ENCODE peak calls at places on chromosomes 13 and 19, in ten cellular contexts. One of them, this sample, is unnamed.

GRCh38 chr13:92807343-92807742 is 419.3 kb upstream of the GPC6 start:
- DNase-seq in adrenal gland: no peak
- DNase-seq in cardiac muscle cell: no peak
- DNase-seq in upper lobe of left lung: no peak
- DNase-seq in brain microvascular endothelial cell: peak; percentile 20
- DNase-seq in Caco-2: no peak
- DNase-seq in BJ: no peak
- DNase-seq in progenitor cell of endocrine pancreas: no peak
- DNase-seq in heart left ventricle: no peak
- DNase-seq in neural crest cell: no peak
- DNase-seq in this sample: no peak

GRCh38 chr19:29524201-29524911 is 1.4 kb upstream of the VSTM2B start:
- DNase-seq in upper lobe of left lung: no peak
- DNase-seq in BJ: no peak
- DNase-seq in adrenal gland: no peak
- DNase-seq in neural crest cell: no peak
- DNase-seq in brain microvascular endothelial cell: no peak
- DNase-seq in heart left ventricle: no peak
- DNase-seq in Caco-2: no peak
- DNase-seq in progenitor cell of endocrine pancreas: no peak
- DNase-seq in cardiac muscle cell: no peak
- DNase-seq in this sample: no peak

GRCh38 chr13:113776231-113777125 is 17.5 kb downstream of the TMEM255B start:
- DNase-seq in brain microvascular endothelial cell: no peak
- DNase-seq in BJ: no peak
- DNase-seq in Caco-2: no peak
- DNase-seq in heart left ventricle: no peak
- DNase-seq in neural crest cell: no peak
- DNase-seq in cardiac muscle cell: no peak
- DNase-seq in adrenal gland: peak; percentile 21
- DNase-seq in progenitor cell of endocrine pancreas: no peak
- DNase-seq in upper lobe of left lung: no peak
- DNase-seq in this sample: no peak

GRCh38 chr19:18775586-18776287 is 15.4 kb downstream of the COMP start:
- DNase-seq in BJ: no peak
- DNase-seq in cardiac muscle cell: no peak
- DNase-seq in neural crest cell: no peak
- DNase-seq in progenitor cell of endocrine pancreas: no peak
- DNase-seq in brain microvascular endothelial cell: peak; percentile 45
- DNase-seq in upper lobe of left lung: peak; percentile 72
- DNase-seq in adrenal gland: no peak
- DNase-seq in Caco-2: no peak
- DNase-seq in heart left ventricle: no peak
- DNase-seq in this sample: no peak

GRCh38 chr19:4966591-4966990 is 2.3 kb upstream of the KDM4B start:
- DNase-seq in heart left ventricle: no peak
- DNase-seq in neural crest cell: no peak
- DNase-seq in adrenal gland: no peak
- DNase-seq in cardiac muscle cell: no peak
- DNase-seq in BJ: no peak
- DNase-seq in Caco-2: no peak
- DNase-seq in upper lobe of left lung: no peak
- DNase-seq in brain microvascular endothelial cell: no peak
- DNase-seq in progenitor cell of endocrine pancreas: no peak
- DNase-seq in this sample: no peak

GRCh38 chr19:39247701-39248664 is 673 bp downstream of the IFNL4 start:
- DNase-seq in upper lobe of left lung: peak; percentile 87
- DNase-seq in BJ: no peak
- DNase-seq in neural crest cell: no peak
- DNase-seq in cardiac muscle cell: peak; percentile 47
- DNase-seq in heart left ventricle: no peak
- DNase-seq in Caco-2: no peak
- DNase-seq in progenitor cell of endocrine pancreas: no peak
- DNase-seq in adrenal gland: no peak
- DNase-seq in brain microvascular endothelial cell: no peak
- DNase-seq in this sample: no peak

GRCh38 chr13:43815204-43815603 is 28.4 kb upstream of the ENOX1 start:
- DNase-seq in Caco-2: peak; percentile 68
- DNase-seq in brain microvascular endothelial cell: peak; percentile 69
- DNase-seq in heart left ventricle: no peak
- DNase-seq in progenitor cell of endocrine pancreas: no peak
- DNase-seq in BJ: no peak
- DNase-seq in adrenal gland: no peak
- DNase-seq in upper lobe of left lung: no peak
- DNase-seq in cardiac muscle cell: peak; percentile 44
- DNase-seq in neural crest cell: no peak
- DNase-seq in this sample: no peak

GRCh38 chr19:49447485-49448431 is 3.9 kb downstream of the PIH1D1 start:
- DNase-seq in BJ: no peak
- DNase-seq in cardiac muscle cell: no peak
- DNase-seq in adrenal gland: no peak
- DNase-seq in progenitor cell of endocrine pancreas: no peak
- DNase-seq in upper lobe of left lung: no peak
- DNase-seq in brain microvascular endothelial cell: no peak
- DNase-seq in neural crest cell: no peak
- DNase-seq in Caco-2: no peak
- DNase-seq in heart left ventricle: no peak
- DNase-seq in this sample: no peak

DNA sequence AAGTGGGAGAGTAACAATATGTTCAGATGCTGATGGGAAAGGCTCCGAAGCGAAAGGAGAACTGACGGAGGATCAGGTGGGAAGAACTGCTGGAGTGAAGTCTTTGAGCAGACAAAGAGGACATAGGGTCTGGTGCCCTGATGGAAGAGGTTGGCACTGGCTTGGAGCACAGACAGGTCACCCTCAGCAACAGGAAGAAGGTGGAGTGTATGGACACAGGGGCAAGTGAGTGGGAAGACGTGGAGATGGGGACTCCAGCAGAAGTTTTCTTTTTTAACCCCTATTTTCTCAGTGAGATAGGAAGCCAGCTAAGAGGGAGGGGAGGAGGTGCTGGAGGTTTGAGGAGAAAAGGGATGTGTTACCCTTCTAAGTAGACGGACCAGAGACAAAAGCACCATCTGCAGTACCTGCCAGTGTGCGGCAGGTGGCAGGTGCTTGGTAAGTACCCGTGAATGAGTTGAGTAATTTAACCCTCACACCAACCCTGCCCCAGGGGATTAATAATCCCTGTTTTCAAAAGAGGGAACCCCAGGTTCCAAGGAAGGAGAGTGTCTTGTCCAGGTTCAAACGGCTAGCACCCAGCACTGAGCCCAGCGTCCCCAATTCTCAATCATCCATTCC is 11.2 kb downstream of the HAS1 start:
- DNase-seq in Caco-2: no peak
- DNase-seq in BJ: no peak
- DNase-seq in brain microvascular endothelial cell: no peak
- DNase-seq in upper lobe of left lung: no peak
- DNase-seq in progenitor cell of endocrine pancreas: no peak
- DNase-seq in neural crest cell: no peak
- DNase-seq in adrenal gland: no peak
- DNase-seq in cardiac muscle cell: no peak
- DNase-seq in heart left ventricle: no peak
- DNase-seq in this sample: peak; percentile 54
- TF ChIP-seq CTCF in Caco-2: peak; percentile 14
- TF ChIP-seq CTCF in BJ: peak; percentile 43
- TF ChIP-seq CTCF in brain microvascular endothelial cell: peak; percentile 67
- TF ChIP-seq CTCF in upper lobe of left lung: no peak
- TF ChIP-seq CTCF in progenitor cell of endocrine pancreas: peak; percentile 54
- TF ChIP-seq CTCF in neural crest cell: peak; percentile 58
- TF ChIP-seq CTCF in adrenal gland: no peak
- TF ChIP-seq CTCF in cardiac muscle cell: peak; percentile 43
- TF ChIP-seq CTCF in heart left ventricle: peak; percentile 29
- TF ChIP-seq CTCF in this sample: peak; percentile 43

GRCh38 chr13:50989476-50989875 is 79.9 kb downstream of the RNASEH2B start:
- DNase-seq in BJ: no peak
- DNase-seq in upper lobe of left lung: no peak
- DNase-seq in neural crest cell: no peak
- DNase-seq in progenitor cell of endocrine pancreas: no peak
- DNase-seq in Caco-2: peak; percentile 25
- DNase-seq in adrenal gland: no peak
- DNase-seq in brain microvascular endothelial cell: no peak
- DNase-seq in cardiac muscle cell: peak; percentile 49
- DNase-seq in heart left ventricle: peak; percentile 58
- DNase-seq in this sample: no peak
- TF ChIP-seq CTCF in BJ: no peak
- TF ChIP-seq CTCF in upper lobe of left lung: no peak
- TF ChIP-seq CTCF in neural crest cell: peak; percentile 23
- TF ChIP-seq CTCF in progenitor cell of endocrine pancreas: peak; percentile 27
- TF ChIP-seq CTCF in Caco-2: peak; percentile 47
- TF ChIP-seq CTCF in adrenal gland: no peak
- TF ChIP-seq CTCF in brain microvascular endothelial cell: peak; percentile 47
- TF ChIP-seq CTCF in cardiac muscle cell: peak; percentile 49
- TF ChIP-seq CTCF in heart left ventricle: peak; percentile 34
- TF ChIP-seq CTCF in this sample: no peak

GRCh38 chr19:38247126-38247525 is 9.0 kb downstream of the PPP1R14A start:
- DNase-seq in progenitor cell of endocrine pancreas: no peak
- DNase-seq in Caco-2: no peak
- DNase-seq in upper lobe of left lung: no peak
- DNase-seq in brain microvascular endothelial cell: no peak
- DNase-seq in BJ: no peak
- DNase-seq in cardiac muscle cell: no peak
- DNase-seq in neural crest cell: no peak
- DNase-seq in heart left ventricle: no peak
- DNase-seq in adrenal gland: no peak
- DNase-seq in this sample: no peak
- TF ChIP-seq CTCF in progenitor cell of endocrine pancreas: no peak
- TF ChIP-seq CTCF in Caco-2: no peak
- TF ChIP-seq CTCF in upper lobe of left lung: no peak
- TF ChIP-seq CTCF in brain microvascular endothelial cell: no peak
- TF ChIP-seq CTCF in BJ: no peak
- TF ChIP-seq CTCF in cardiac muscle cell: no peak
- TF ChIP-seq CTCF in neural crest cell: no peak
- TF ChIP-seq CTCF in heart left ventricle: no peak
- TF ChIP-seq CTCF in adrenal gland: no peak
- TF ChIP-seq CTCF in this sample: no peak

GRCh38 chr19:7368456-7368855 is 19.7 kb downstream of the ARHGEF18 start:
- DNase-seq in neural crest cell: no peak
- DNase-seq in adrenal gland: no peak
- DNase-seq in cardiac muscle cell: no peak
- DNase-seq in brain microvascular endothelial cell: no peak
- DNase-seq in BJ: no peak
- DNase-seq in progenitor cell of endocrine pancreas: no peak
- DNase-seq in heart left ventricle: no peak
- DNase-seq in upper lobe of left lung: no peak
- DNase-seq in Caco-2: no peak
- DNase-seq in this sample: no peak

GRCh38 chr19:7370546-7370945 is 21.8 kb downstream of the ARHGEF18 start:
- DNase-seq in cardiac muscle cell: no peak
- DNase-seq in neural crest cell: no peak
- DNase-seq in adrenal gland: no peak
- DNase-seq in BJ: no peak
- DNase-seq in upper lobe of left lung: no peak
- DNase-seq in Caco-2: no peak
- DNase-seq in brain microvascular endothelial cell: no peak
- DNase-seq in heart left ventricle: no peak
- DNase-seq in progenitor cell of endocrine pancreas: no peak
- DNase-seq in this sample: no peak

GRCh38 chr19:7371001-7371400 is 22.3 kb downstream of the ARHGEF18 start:
- DNase-seq in cardiac muscle cell: no peak
- DNase-seq in heart left ventricle: no peak
- DNase-seq in Caco-2: no peak
- DNase-seq in neural crest cell: no peak
- DNase-seq in adrenal gland: no peak
- DNase-seq in upper lobe of left lung: no peak
- DNase-seq in progenitor cell of endocrine pancreas: no peak
- DNase-seq in brain microvascular endothelial cell: no peak
- DNase-seq in BJ: no peak
- DNase-seq in this sample: no peak

GRCh38 chr19:7363225-7363624 is 14.5 kb downstream of the ARHGEF18 start:
- DNase-seq in progenitor cell of endocrine pancreas: no peak
- DNase-seq in adrenal gland: no peak
- DNase-seq in heart left ventricle: no peak
- DNase-seq in brain microvascular endothelial cell: no peak
- DNase-seq in neural crest cell: no peak
- DNase-seq in cardiac muscle cell: no peak
- DNase-seq in Caco-2: no peak
- DNase-seq in upper lobe of left lung: no peak
- DNase-seq in BJ: no peak
- DNase-seq in this sample: no peak

DNA sequence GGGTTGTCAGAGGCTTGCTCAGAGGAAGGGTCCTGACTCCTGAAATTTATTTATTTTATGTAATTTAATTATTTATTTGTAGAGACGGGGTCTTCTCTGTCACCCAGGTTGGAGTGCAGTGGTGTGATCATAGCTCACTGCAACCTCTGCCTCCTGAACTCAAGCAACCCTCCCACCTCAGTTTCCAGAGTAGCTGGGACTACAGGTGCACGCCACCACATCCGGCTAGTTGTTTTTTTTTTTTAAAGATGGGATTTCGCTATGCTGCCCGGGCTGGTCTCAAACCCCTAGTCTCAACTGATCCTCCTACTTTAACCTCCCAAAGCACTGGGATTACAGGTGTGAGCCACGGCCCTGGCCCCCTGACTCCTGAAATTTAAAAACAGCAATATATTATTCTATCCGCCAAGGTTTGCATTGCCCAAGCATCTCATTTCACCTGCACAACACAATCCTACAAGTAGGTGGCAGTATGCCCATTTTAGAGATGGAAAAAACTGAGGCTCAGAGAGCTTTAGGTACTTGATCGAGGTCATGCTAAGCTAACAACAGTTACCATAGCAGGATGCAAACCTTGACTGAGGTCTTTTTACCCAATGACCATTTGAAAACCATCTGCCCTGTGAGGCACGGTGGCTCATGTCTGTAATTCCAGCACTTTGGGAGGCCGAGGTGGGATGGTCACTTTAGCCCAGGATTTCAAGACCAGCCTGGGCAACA is 18.1 kb downstream of the ARHGEF18 start:
- DNase-seq in BJ: no peak
- DNase-seq in brain microvascular endothelial cell: peak; percentile 54
- DNase-seq in heart left ventricle: no peak
- DNase-seq in Caco-2: peak; percentile 47
- DNase-seq in adrenal gland: no peak
- DNase-seq in upper lobe of left lung: no peak
- DNase-seq in neural crest cell: no peak
- DNase-seq in progenitor cell of endocrine pancreas: no peak
- DNase-seq in cardiac muscle cell: no peak
- DNase-seq in this sample: peak; percentile 80
- TF ChIP-seq CTCF in BJ: peak; percentile 18
- TF ChIP-seq CTCF in brain microvascular endothelial cell: peak; percentile 55
- TF ChIP-seq CTCF in heart left ventricle: peak; percentile 27
- TF ChIP-seq CTCF in Caco-2: peak; percentile 9
- TF ChIP-seq CTCF in adrenal gland: no peak
- TF ChIP-seq CTCF in upper lobe of left lung: peak; percentile 38
- TF ChIP-seq CTCF in neural crest cell: peak; percentile 54
- TF ChIP-seq CTCF in progenitor cell of endocrine pancreas: peak; percentile 38
- TF ChIP-seq CTCF in cardiac muscle cell: peak; percentile 36
- TF ChIP-seq CTCF in this sample: peak; percentile 22